ENCODE peak calls at places on chromosomes 13 and 19, in ten cellular contexts. K is choroid plexus epithelial cell; S is gastrocnemius medialis; B is ascending aorta; F is kidney epithelial cell; L is psoas muscle; C is cardiac muscle cell; W is CD8-positive, alpha-beta T cell; G is Peyer's patch; N is astrocyte of the spinal cord. O is an unnamed sample.

GRCh38 chr19:42290523-42291436 is 11.2 kb upstream of the PRR19 start:
- DNase-seq in C (no peak), B (peak; percentile 63), F (no peak), G (peak; percentile 71), N (no peak), L (peak; percentile 59), S (no peak), K (no peak), W (peak; percentile 79), O (no peak)

GRCh38 chr13:24922390-24923304 is 158.7 kb downstream of the RNF17 start:
- DNase-seq in W (peak; percentile 94), F (peak; percentile 90), B (peak; percentile 99), S (peak; percentile 93), C (peak; percentile 99), K (peak; percentile 99), N (peak; percentile 99), L (peak; percentile 99), G (peak; percentile 96), O (peak; percentile 93)

GRCh38 chr19:16071072-16071691 is 5.1 kb upstream of the TPM4 start:
- DNase-seq in F (no peak), G (no peak), S (no peak), B (no peak), W (no peak), C (no peak), N (no peak), K (no peak), L (no peak), O (no peak)

GRCh38 chr19:6039541-6040225 is 61.7 kb upstream of the RANBP3 start:
- DNase-seq in W (no peak), L (no peak), S (no peak), B (peak; percentile 56), G (peak; percentile 13), C (no peak), K (no peak), N (peak; percentile 47), F (no peak), O (peak; percentile 46)

GRCh38 chr19:11089254-11090013 is at the start of gene LDLR:
- DNase-seq in B (peak; percentile 95), C (peak; percentile 96), F (peak; percentile 84), K (peak; percentile 96), S (peak; percentile 43), L (peak; percentile 80), N (peak; percentile 96), G (peak; percentile 61), W (peak; percentile 83), O (peak; percentile 93)

GRCh38 chr13:98842858-98843481 is 90.5 kb upstream of the SLC15A1 start:
- DNase-seq in K (peak; percentile 90), S (peak; percentile 23), F (peak; percentile 35), L (peak; percentile 82), B (no peak), N (peak; percentile 76), G (peak; percentile 52), W (peak; percentile 63), C (peak; percentile 86), O (peak; percentile 70)

GRCh38 chr19:7382694-7383093 is 34.0 kb downstream of the ARHGEF18 start:
- DNase-seq in S (no peak), W (no peak), F (no peak), G (no peak), N (no peak), C (no peak), L (no peak), B (no peak), K (no peak), O (no peak)

GRCh38 chr19:34499155-34499834 is 17.7 kb downstream of the WTIP start:
- DNase-seq in B (peak; percentile 24), K (no peak), G (no peak), F (no peak), W (no peak), C (no peak), S (no peak), L (no peak), N (no peak), O (no peak)

GRCh38 chr13:48808689-48809088 is 155.0 kb downstream of the CYSLTR2 start:
- DNase-seq in C (peak; percentile 61), L (no peak), F (no peak), N (peak; percentile 41), G (no peak), S (no peak), K (peak; percentile 78), W (no peak), B (no peak), O (no peak)

GRCh38 chr13:49353908-49354307 is 90.0 kb downstream of the CAB39L start:
- DNase-seq in S (no peak), K (no peak), F (no peak), N (no peak), W (no peak), B (no peak), G (no peak), C (no peak), L (no peak), O (no peak)

GRCh38 chr19:15673176-15673654 is 328 bp downstream of the CYP4F12 start:
- DNase-seq in L (no peak), K (no peak), B (no peak), W (peak; percentile 20), G (no peak), C (peak; percentile 1), N (no peak), S (no peak), F (no peak), O (no peak)

GRCh38 chr19:7391218-7391670 is 42.5 kb downstream of the ARHGEF18 start:
- DNase-seq in W (no peak), S (no peak), L (no peak), C (peak; percentile 83), N (peak; percentile 82), F (peak; percentile 86), G (no peak), K (peak; percentile 58), B (no peak), O (peak; percentile 99)

GRCh38 chr13:83153833-83154232 is 728.4 kb downstream of the SLITRK1 start:
- DNase-seq in F (no peak), B (no peak), G (no peak), C (peak; percentile 24), L (no peak), K (peak; percentile 77), S (no peak), W (no peak), N (no peak), O (no peak)

GRCh38 chr13:33745370-33746324 is 72.3 kb upstream of the RFC3 start:
- DNase-seq in S (no peak), G (no peak), B (no peak), C (no peak), N (no peak), K (no peak), W (no peak), F (no peak), L (no peak), O (no peak)

DNA sequence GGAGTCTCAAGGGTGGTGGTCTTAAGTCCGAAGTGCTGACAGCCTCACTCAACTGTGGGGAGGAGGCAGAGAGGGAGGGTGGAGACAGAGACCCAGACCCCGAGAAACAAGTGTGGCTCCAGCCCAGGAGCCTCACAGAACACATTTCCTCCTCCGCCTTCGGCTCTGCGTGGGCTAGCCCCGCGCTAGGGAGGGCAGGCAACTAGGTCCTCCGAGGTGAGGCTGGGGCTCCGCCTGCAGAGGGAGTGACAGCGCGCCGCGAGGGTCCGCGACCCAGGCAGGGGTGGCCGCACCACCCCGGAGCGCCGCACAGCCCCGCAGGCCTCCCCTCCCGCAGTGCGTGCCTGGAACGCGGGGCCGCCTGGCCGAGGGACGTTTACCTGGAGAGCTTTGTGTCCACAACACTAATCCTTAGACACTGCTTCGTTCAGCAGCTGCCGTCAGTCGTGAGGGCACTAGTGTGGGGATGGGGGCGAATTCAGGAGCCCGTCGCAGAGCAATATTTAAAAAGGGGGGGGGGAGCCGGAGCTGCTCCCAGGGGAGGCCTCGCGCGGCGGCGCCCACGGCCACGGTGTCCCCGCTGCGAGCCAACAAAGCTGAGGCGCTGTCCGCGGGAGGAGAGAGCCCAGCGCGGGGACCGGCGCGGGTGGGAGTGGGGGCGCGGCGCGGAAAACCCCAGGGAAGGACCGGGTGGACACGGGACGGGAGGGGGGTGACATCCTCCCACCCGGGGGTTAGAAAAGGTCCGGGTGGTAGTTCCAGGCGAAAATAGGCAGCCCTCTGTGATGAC is 11.3 kb upstream of the SOX1 start:
- DNase-seq in C (no peak), S (no peak), L (no peak), B (no peak), K (no peak), F (no peak), N (no peak), G (no peak), W (no peak), O (no peak)
- H3K4me3 ChIP-seq in C (no peak overlapping the region), S (no peak overlapping the region), L (no peak overlapping the region), B (no peak overlapping the region), K (no peak overlapping the region), F (no peak overlapping the region), N (no peak overlapping the region), G (no peak overlapping the region), W (no peak overlapping the region), O (no peak overlapping the region)

GRCh38 chr19:49799798-49800376 is 13.2 kb downstream of the FUZ start:
- DNase-seq in F (no peak), W (no peak), C (no peak), G (no peak), L (no peak), B (peak; percentile 59), S (no peak), N (no peak), K (no peak), O (no peak)
- TF ChIP-seq CTCF in F (peak; percentile 23), W (no peak), C (peak; percentile 7), G (peak; percentile 5), L (no peak), B (no peak), S (no peak), N (peak; percentile 21), K (peak; percentile 40), O (no peak)

GRCh38 chr19:2721570-2722540 is 683 bp upstream of the DIRAS1 start:
- DNase-seq in F (no peak), L (no peak), S (no peak), G (no peak), B (no peak), K (no peak), W (no peak), C (no peak), N (no peak), O (no peak)
- H3K4me3 ChIP-seq in F (peak overlapping the region; percentile 14), L (peak overlapping the region; percentile 38), S (no peak overlapping the region), G (peak overlapping the region; percentile 56), B (peak overlapping the region; percentile 19), K (no peak overlapping the region), W (no peak overlapping the region), C (peak overlapping the region; percentile 44), N (peak overlapping the region; percentile 17), O (no peak overlapping the region)

GRCh38 chr13:26117620-26118019 is 65.8 kb upstream of the SHISA2 start:
- DNase-seq in K (no peak), F (no peak), G (no peak), S (no peak), C (no peak), B (no peak), N (no peak), L (no peak), W (no peak), O (no peak)

GRCh38 chr13:26111797-26112196 is 60.0 kb upstream of the SHISA2 start:
- DNase-seq in B (no peak), K (no peak), F (no peak), G (no peak), W (no peak), N (no peak), L (no peak), S (no peak), C (no peak), O (no peak)

DNA sequence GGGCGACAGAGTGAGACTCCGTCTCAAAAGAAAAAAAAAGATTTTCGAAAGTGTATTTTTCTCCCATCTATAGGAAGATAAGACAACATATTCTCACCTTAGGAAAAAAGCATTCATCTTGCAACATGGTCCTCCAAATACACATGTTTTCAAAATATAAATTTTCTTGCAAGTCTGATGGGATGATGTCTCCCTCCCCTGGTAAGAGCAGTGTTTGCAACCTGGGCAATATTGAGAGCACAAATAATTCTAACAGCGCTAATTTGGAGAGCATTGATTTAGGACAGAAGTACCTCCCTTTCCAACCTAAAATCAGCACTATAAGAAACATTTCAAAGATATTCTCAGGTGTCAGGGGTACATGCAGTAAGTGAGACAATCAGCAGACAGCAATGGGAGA is 61.0 kb upstream of the SHISA2 start:
- DNase-seq in L (no peak), F (no peak), C (peak; percentile 2), S (no peak), W (no peak), N (no peak), B (no peak), G (no peak), K (peak; percentile 51), O (peak; percentile 3)
- TF ChIP-seq CTCF in L (no peak), F (peak; percentile 36), C (peak; percentile 19), S (no peak), W (no peak), N (peak; percentile 32), B (no peak), G (no peak), K (peak; percentile 62), O (no peak)

O was measured in bronchial epithelial cell.